ENCODE peak calls at places on chromosomes 6 and 20, in eight cellular contexts. K is CD4-positive, CD25-positive, alpha-beta regulatory T cell; S is psoas muscle; W is SJSA1; U is uterus; I is tibial nerve; J is fibroblast of lung; F is left ventricle myocardium inferior. T is an unnamed sample.

GRCh38 chr6:107231243-107231642 is 115.9 kb upstream of the BEND3 start:
- DNase-seq in K (no peak), S (no peak), W (no peak), U (no peak), I (no peak), J (no peak), F (no peak), T (no peak)

GRCh38 chr6:90940812-90941481 is 354.1 kb upstream of the MAP3K7 start:
- DNase-seq in K (no peak), S (no peak), W (no peak), U (no peak), I (no peak), J (peak; percentile 61), F (no peak), T (peak; percentile 36)

GRCh38 chr6:75748743-75749538 is at the start of gene MYO6:
- DNase-seq in K (peak; percentile 3), S (peak; percentile 77), W (peak; percentile 67), U (peak; percentile 58), I (peak; percentile 18), J (peak; percentile 56), F (peak; percentile 77), T (peak; percentile 58)

GRCh38 chr6:136737343-136738177 is 54.7 kb downstream of the MAP3K5 start:
- DNase-seq in K (no peak), S (no peak), W (no peak), U (peak; percentile 41), I (no peak), J (peak; percentile 77), F (no peak), T (no peak)

GRCh38 chr20:61053487-61054277 is 198.4 kb upstream of the CDH4 start:
- DNase-seq in K (no peak), S (no peak), W (no peak), U (no peak), I (no peak), J (no peak), F (no peak), T (no peak)

GRCh38 chr6:92329416-92329815 is 1089.9 kb downstream of the EPHA7 start:
- DNase-seq in K (no peak), S (no peak), W (no peak), U (no peak), I (no peak), J (peak; percentile 64), F (no peak), T (no peak)

GRCh38 chr6:4486543-4487319 is 289.5 kb upstream of the CDYL start:
- DNase-seq in K (no peak), S (no peak), W (no peak), U (no peak), I (no peak), J (peak; percentile 26), F (no peak), T (no peak)

GRCh38 chr20:25195014-25195961 is at the start of gene ENTPD6:
- DNase-seq in K (peak; percentile 92), S (peak; percentile 94), W (peak; percentile 91), U (peak; percentile 95), I (peak; percentile 90), J (peak; percentile 83), F (peak; percentile 93), T (peak; percentile 93)

GRCh38 chr20:47102629-47103028 is 208.0 kb downstream of the EYA2 start:
- DNase-seq in K (no peak), S (no peak), W (no peak), U (no peak), I (no peak), J (no peak), F (no peak), T (no peak)

GRCh38 chr20:44073675-44074071 is 113.3 kb downstream of the JPH2 start:
- DNase-seq in K (no peak), S (no peak), W (peak; percentile 17), U (no peak), I (no peak), J (no peak), F (no peak), T (no peak)

GRCh38 chr6:55868910-55869479 is 6.4 kb downstream of the BMP5 start:
- DNase-seq in K (no peak), S (no peak), W (no peak), U (no peak), I (no peak), J (peak; percentile 72), F (no peak), T (peak; percentile 81)

GRCh38 chr20:35978041-35978513 is 9.7 kb downstream of the CNBD2 start:
- DNase-seq in K (no peak), S (no peak), W (no peak), U (no peak), I (no peak), J (no peak), F (no peak), T (no peak)

GRCh38 chr6:36752187-36752885 is 54.7 kb downstream of the RAB44 start:
- DNase-seq in K (no peak), S (no peak), W (no peak), U (no peak), I (no peak), J (no peak), F (no peak), T (no peak)

GRCh38 chr20:57564951-57565642 is 4.2 kb downstream of the PCK1 start:
- DNase-seq in K (no peak), S (no peak), W (no peak), U (no peak), I (no peak), J (no peak), F (no peak), T (no peak)

GRCh38 chr6:29099190-29099589 is at the start of gene OR2J1:
- DNase-seq in K (no peak), S (no peak), W (no peak), U (no peak), I (no peak), J (no peak), F (no peak), T (no peak)

GRCh38 chr6:114520976-114521375 is 178.2 kb upstream of the HS3ST5 start:
- DNase-seq in K (no peak), S (no peak), W (no peak), U (no peak), I (no peak), J (no peak), F (no peak), T (no peak)
- H3K4me1 ChIP-seq in K (no peaks in the 10 kb centered on the region), S (no peaks in the 10 kb centered on the region), W (no peaks in the 10 kb centered on the region), U (no peaks in the 10 kb centered on the region), I (no peaks in the 10 kb centered on the region), J (no peaks in the 10 kb centered on the region), F (no peaks in the 10 kb centered on the region), T (no peaks in the 10 kb centered on the region)

GRCh38 chr6:129657433-129657832 is 52.5 kb downstream of the ARHGAP18 start:
- DNase-seq in K (no peak), S (no peak), W (no peak), U (no peak), I (no peak), J (no peak), F (no peak), T (no peak)

GRCh38 chr6:129651291-129651691 is 58.7 kb downstream of the ARHGAP18 start:
- DNase-seq in K (no peak), S (no peak), W (no peak), U (no peak), I (no peak), J (no peak), F (no peak), T (no peak)

GRCh38 chr6:129655334-129655733 is 54.6 kb downstream of the ARHGAP18 start:
- DNase-seq in K (no peak), S (no peak), W (no peak), U (no peak), I (no peak), J (no peak), F (no peak), T (no peak)

GRCh38 chr6:129653229-129653628 is 56.7 kb downstream of the ARHGAP18 start:
- DNase-seq in K (no peak), S (no peak), W (no peak), U (no peak), I (no peak), J (no peak), F (no peak), T (no peak)

DNA sequence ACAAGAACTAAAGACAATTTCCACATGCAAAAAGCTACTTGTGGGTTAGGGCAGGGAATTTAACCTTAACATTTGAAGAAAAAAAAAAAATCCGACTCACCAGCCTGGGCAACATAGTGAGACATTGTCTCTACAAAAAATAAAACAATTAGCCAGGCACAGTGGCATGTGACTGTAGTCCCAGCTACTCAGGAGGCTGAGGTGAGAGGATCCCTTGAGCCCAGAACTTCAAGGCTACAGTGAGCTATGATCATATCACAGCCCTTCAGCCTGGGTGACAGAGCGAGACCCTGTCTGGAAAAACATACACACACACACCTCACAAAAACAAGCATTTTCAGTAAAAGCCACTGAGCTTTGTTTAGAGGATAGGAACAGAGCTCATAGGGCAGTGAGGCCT is 56.2 kb downstream of the ARHGAP18 start:
- DNase-seq in K (no peak), S (no peak), W (no peak), U (no peak), I (no peak), J (no peak), F (no peak), T (no peak)
- H3K4me3 ChIP-seq in K (no peak overlapping the region), S (no peak overlapping the region), W (no peak overlapping the region), U (no peak overlapping the region), I (no peak overlapping the region), J (no peak overlapping the region), F (no peak overlapping the region), T (no peak overlapping the region)

DNA sequence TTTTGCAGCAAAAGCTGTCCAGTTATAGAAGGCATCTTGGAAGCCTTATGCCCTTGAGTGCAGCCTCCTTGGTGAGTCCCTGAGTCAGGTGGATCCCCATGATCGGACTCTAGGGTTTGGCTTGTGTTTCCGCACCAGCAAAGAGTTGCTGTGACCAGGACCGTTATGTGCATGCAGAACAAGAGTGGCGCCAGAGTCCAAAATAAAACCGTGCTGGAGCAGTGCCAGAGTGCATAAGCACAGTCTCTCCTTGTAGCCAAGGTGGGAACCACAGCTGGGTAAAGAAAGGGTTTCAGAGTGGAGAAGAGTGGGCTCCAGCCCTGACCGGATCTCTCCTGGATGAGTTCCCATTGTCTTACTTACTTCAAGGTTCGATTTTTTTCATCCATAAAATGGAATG is 58.6 kb downstream of the FOXA2 start:
- DNase-seq in K (no peak), S (no peak), W (no peak), U (no peak), I (no peak), J (no peak), F (no peak), T (no peak)
- H3K4me1 ChIP-seq in K (no peaks in the 10 kb centered on the region), S (no peaks in the 10 kb centered on the region), W (no peaks in the 10 kb centered on the region), U (no peaks in the 10 kb centered on the region), I (no peaks in the 10 kb centered on the region), J (no peaks in the 10 kb centered on the region), F (no peaks in the 10 kb centered on the region), T (no peaks in the 10 kb centered on the region)

GRCh38 chr20:9072741-9073310 is 3.9 kb downstream of the PLCB4 start:
- DNase-seq in K (no peak), S (no peak), W (no peak), U (no peak), I (no peak), J (no peak), F (no peak), T (no peak)

GRCh38 chr20:9068896-9069663 is at the start of gene PLCB4:
- DNase-seq in K (no peak), S (peak; percentile 42), W (peak; percentile 56), U (peak; percentile 20), I (peak; percentile 15), J (peak; percentile 46), F (peak; percentile 52), T (no peak)

GRCh38 chr20:9075264-9076095 is 6.6 kb downstream of the PLCB4 start:
- DNase-seq in K (no peak), S (no peak), W (no peak), U (no peak), I (no peak), J (no peak), F (no peak), T (no peak)

GRCh38 chr20:9070304-9070703 is 1.4 kb downstream of the PLCB4 start:
- DNase-seq in K (no peak), S (no peak), W (no peak), U (no peak), I (no peak), J (no peak), F (no peak), T (no peak)

GRCh38 chr20:9071976-9072726 is 3.3 kb downstream of the PLCB4 start:
- DNase-seq in K (no peak), S (no peak), W (no peak), U (no peak), I (no peak), J (peak; percentile 23), F (no peak), T (no peak)
- H3K4me3 ChIP-seq in K (no peak overlapping the region), S (no peak overlapping the region), W (no peak overlapping the region), U (no peak overlapping the region), I (no peak overlapping the region), J (no peak overlapping the region), F (peak overlapping the region; percentile 94), T (no peak overlapping the region)